ENCODE peak calls at places on chromosomes 5 and 9, in ten cellular contexts. V is Peyer's patch, Z is uterus, C is spleen, N is stomach, T is HCT116, W is lower leg skin, Y is sigmoid colon, U is endothelial cell of umbilical vein, M is body of pancreas. J is an unnamed sample.

GRCh38 chr9:131617611-131618010 is 72.3 kb downstream of the PRRT1B start:
- DNase-seq in V (no peak), Z (no peak), C (no peak), N (no peak), T (no peak), W (no peak), Y (no peak), U (no peak), M (no peak), J (no peak)

GRCh38 chr9:122849546-122849945 is 21.2 kb upstream of the PDCL start:
- DNase-seq in V (no peak), Z (no peak), C (no peak), N (no peak), T (no peak), W (no peak), Y (no peak), U (no peak), M (no peak), J (no peak)

GRCh38 chr9:103789686-103790085 is 304.4 kb upstream of the SMC2 start:
- DNase-seq in V (no peak), Z (no peak), C (no peak), N (no peak), T (no peak), W (no peak), Y (no peak), U (no peak), M (no peak), J (peak; percentile 6)

GRCh38 chr5:61357745-61358144 is 25.7 kb downstream of the ZSWIM6 start:
- DNase-seq in V (no peak), Z (no peak), C (no peak), N (no peak), T (peak; percentile 36), W (no peak), Y (no peak), U (no peak), M (no peak), J (peak; percentile 45)

GRCh38 chr5:168798065-168799023 is 219.2 kb upstream of the PANK3 start:
- DNase-seq in V (no peak), Z (no peak), C (no peak), N (no peak), T (no peak), W (no peak), Y (no peak), U (no peak), M (no peak), J (peak; percentile 9)

GRCh38 chr9:133186736-133187135 is 22.3 kb downstream of the OBP2B start:
- DNase-seq in V (no peak), Z (no peak), C (peak; percentile 53), N (no peak), T (no peak), W (no peak), Y (peak; percentile 40), U (no peak), M (no peak), J (no peak)

GRCh38 chr5:88799976-88800375 is 83.0 kb downstream of the MEF2C start:
- DNase-seq in V (no peak), Z (no peak), C (no peak), N (no peak), T (no peak), W (no peak), Y (no peak), U (no peak), M (no peak), J (no peak)

GRCh38 chr5:135008981-135009735 is 24.9 kb downstream of the PITX1 start:
- DNase-seq in V (no peak), Z (no peak), C (peak; percentile 38), N (no peak), T (no peak), W (no peak), Y (peak; percentile 44), U (no peak), M (no peak), J (no peak)

GRCh38 chr9:130854086-130854485 is 19.0 kb downstream of the ABL1 start:
- DNase-seq in V (no peak), Z (no peak), C (no peak), N (no peak), T (no peak), W (no peak), Y (peak; percentile 35), U (no peak), M (no peak), J (no peak)

GRCh38 chr5:133627180-133627579 is 14.8 kb upstream of the FSTL4 start:
- DNase-seq in V (no peak), Z (no peak), C (no peak), N (no peak), T (no peak), W (no peak), Y (no peak), U (no peak), M (no peak), J (no peak)

GRCh38 chr9:78278177-78278777 is 18.6 kb upstream of the PSAT1 start:
- DNase-seq in V (no peak), Z (no peak), C (no peak), N (no peak), T (no peak), W (no peak), Y (no peak), U (no peak), M (no peak), J (no peak)

DNA sequence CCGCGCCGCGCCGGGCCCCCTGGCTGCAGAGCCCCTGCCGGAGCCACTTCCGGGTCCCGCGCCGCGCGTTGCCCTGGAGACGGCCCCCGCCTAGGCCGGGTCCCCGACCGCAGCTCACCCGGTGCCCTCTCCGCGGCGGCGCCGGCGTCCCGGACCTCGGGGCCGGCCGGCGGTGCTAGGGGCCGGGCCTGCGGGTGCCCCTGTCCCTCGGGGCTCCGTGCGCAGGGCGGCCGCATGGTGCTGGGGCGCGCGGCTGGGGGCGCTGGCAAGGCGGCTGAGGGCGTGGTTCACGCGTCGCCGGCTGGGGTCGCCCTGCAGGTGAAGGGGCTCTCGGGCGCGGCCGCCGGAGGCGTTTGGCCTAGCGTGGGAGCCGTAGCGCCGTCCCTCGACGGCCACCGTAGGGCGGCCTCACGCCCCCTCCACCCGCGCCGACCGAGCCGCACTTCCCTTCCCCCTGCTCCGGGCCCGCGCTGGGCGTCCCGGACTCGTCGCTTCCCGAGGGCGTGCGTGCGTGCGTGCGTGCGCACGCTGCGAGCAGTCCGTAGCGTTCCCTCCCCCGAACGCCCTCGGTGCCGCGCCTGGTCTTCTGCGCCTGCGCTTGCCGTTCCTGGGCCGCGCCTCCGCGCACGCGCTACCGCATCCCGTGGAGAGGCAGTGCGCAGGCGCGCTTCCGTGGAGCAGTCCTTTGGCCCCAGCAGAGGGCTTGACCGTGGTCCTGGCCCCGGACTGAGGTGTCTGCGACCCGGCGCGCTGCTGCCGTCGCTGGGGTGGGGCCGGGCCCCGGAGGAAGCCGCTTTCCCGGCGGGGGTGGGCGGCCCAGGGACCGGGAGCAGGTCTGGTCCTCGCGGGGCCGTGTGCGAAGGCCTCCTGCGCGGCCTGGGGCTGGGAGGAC is at the start of gene TMEM250:
- DNase-seq in V (peak; percentile 90), Z (peak; percentile 94), C (peak; percentile 99), N (peak; percentile 97), T (peak; percentile 93), W (peak; percentile 91), Y (peak; percentile 98), U (peak; percentile 98), M (peak; percentile 96), J (peak; percentile 99)
- TF ChIP-seq POLR2A in V (peak; percentile 90), Z (peak; percentile 94), C (peak; percentile 51), N (no peak), T (peak; percentile 40), W (no peak), Y (peak; percentile 65), U (peak; percentile 65), M (peak; percentile 85), J (peak; percentile 84)

DNA sequence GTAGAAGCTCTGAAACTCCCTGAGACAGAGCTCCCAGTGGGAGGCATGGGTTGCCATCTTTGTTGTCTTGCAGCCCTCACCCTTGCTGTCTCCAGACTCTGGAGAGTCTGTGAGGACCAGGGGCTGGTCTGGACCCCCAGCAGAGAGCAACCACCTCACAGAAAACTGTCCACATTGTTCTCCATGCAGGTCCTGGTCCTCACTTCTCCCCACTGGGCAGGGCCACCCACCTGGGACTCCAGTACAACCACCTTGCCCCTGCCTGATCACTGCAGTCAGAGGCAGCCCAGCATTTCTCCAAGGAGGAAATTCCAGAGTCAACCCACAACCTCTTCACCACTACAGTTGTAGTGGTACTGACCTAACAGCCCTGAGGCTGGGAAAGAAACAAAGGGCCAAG is 285.6 kb upstream of the RPS23 start:
- DNase-seq in V (no peak), Z (no peak), C (no peak), N (no peak), T (no peak), W (no peak), Y (no peak), U (no peak), M (no peak), J (no peak)
- TF ChIP-seq POLR2A in V (no peak), Z (no peak), C (no peak), N (no peak), T (no peak), W (no peak), Y (no peak), U (no peak), M (no peak), J (no peak)

DNA sequence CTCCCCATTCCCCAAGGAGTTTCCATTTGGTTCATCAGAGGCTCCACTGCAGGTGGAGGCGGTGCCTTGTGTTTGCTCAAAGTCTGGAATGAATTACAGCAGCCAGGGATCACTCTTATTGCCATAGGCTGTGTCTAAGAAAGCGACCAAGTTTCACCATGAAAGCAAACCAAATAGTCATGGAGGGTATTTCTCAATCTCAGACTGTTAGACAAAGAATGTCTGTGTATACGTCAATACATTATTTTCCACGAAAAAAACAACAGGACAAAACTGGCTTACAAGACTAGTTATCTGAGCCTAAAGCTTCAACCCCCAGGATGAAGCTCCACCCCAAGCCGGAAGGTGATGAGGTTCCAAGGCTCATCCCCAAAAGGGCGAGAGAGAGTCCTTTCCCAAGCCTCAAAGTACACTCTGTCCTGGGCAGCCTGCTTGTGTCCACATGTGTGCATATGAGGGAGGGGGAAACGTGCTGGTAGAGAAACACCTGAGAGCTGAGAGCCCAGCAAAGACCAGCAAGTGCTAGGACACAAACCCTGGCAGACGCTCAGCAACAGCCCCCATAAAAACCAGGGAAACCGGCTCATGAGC is 4.3 kb downstream of the B4GALT1 start:
- DNase-seq in V (no peak), Z (peak; percentile 81), C (no peak), N (peak; percentile 72), T (no peak), W (peak; percentile 74), Y (peak; percentile 90), U (no peak), M (peak; percentile 53), J (no peak)
- TF ChIP-seq POLR2A in V (peak; percentile 11), Z (peak; percentile 31), C (no peak), N (no peak), T (no peak), W (no peak), Y (no peak), U (no peak), M (no peak), J (no peak)

GRCh38 chr9:36190388-36191289 is at the start of gene CLTA:
- DNase-seq in V (peak; percentile 96), Z (peak; percentile 97), C (peak; percentile 97), N (peak; percentile 96), T (peak; percentile 98), W (peak; percentile 99), Y (peak; percentile 99), U (peak; percentile 98), M (peak; percentile 96), J (peak; percentile 98)
- TF ChIP-seq POLR2A in V (peak; percentile 93), Z (peak; percentile 84), C (peak; percentile 45), N (no peak), T (peak; percentile 96), W (no peak), Y (peak; percentile 72), U (peak; percentile 98), M (peak; percentile 95), J (peak; percentile 99)

J was measured in erythroblast.